ENCODE peak calls at places on chromosomes 2 and 18, in eight cellular contexts. One of them, this sample, is unnamed.

GRCh38 chr2:86396304-86396785 is 44.8 kb upstream of the KDM3A start:
- DNase-seq in thyroid gland: no peak
- DNase-seq in cardiac muscle cell: peak
- DNase-seq in choroid plexus epithelial cell: peak
- DNase-seq in sigmoid colon: no peak
- DNase-seq in brain microvascular endothelial cell: peak
- DNase-seq in AG10803: peak
- DNase-seq in lower lobe of right lung: peak
- DNase-seq in this sample: no peak

GRCh38 chr2:173522356-173522755 is 167.7 kb downstream of the CDCA7 start:
- DNase-seq in thyroid gland: no peak
- DNase-seq in cardiac muscle cell: no peak
- DNase-seq in choroid plexus epithelial cell: no peak
- DNase-seq in sigmoid colon: no peak
- DNase-seq in brain microvascular endothelial cell: no peak
- DNase-seq in AG10803: no peak
- DNase-seq in lower lobe of right lung: no peak
- DNase-seq in this sample: no peak

GRCh38 chr18:73752965-73753364 is 394.7 kb downstream of the FBXO15 start:
- DNase-seq in thyroid gland: no peak
- DNase-seq in cardiac muscle cell: peak
- DNase-seq in choroid plexus epithelial cell: peak
- DNase-seq in sigmoid colon: no peak
- DNase-seq in brain microvascular endothelial cell: no peak
- DNase-seq in AG10803: no peak
- DNase-seq in lower lobe of right lung: no peak
- DNase-seq in this sample: no peak

GRCh38 chr18:26405190-26405781 is 143.1 kb downstream of the KCTD1 start:
- DNase-seq in thyroid gland: peak
- DNase-seq in cardiac muscle cell: peak
- DNase-seq in choroid plexus epithelial cell: peak
- DNase-seq in sigmoid colon: no peak
- DNase-seq in brain microvascular endothelial cell: peak
- DNase-seq in AG10803: peak
- DNase-seq in lower lobe of right lung: no peak
- DNase-seq in this sample: no peak

GRCh38 chr2:192228685-192229084 is 34.0 kb upstream of the TMEFF2 start:
- DNase-seq in thyroid gland: no peak
- DNase-seq in cardiac muscle cell: no peak
- DNase-seq in choroid plexus epithelial cell: no peak
- DNase-seq in sigmoid colon: no peak
- DNase-seq in brain microvascular endothelial cell: no peak
- DNase-seq in AG10803: no peak
- DNase-seq in lower lobe of right lung: no peak
- DNase-seq in this sample: no peak

GRCh38 chr2:181165199-181165868 is 184.9 kb downstream of the UBE2E3 start:
- DNase-seq in thyroid gland: no peak
- DNase-seq in cardiac muscle cell: no peak
- DNase-seq in choroid plexus epithelial cell: no peak
- DNase-seq in sigmoid colon: no peak
- DNase-seq in brain microvascular endothelial cell: no peak
- DNase-seq in AG10803: no peak
- DNase-seq in lower lobe of right lung: no peak
- DNase-seq in this sample: no peak

GRCh38 chr2:61811821-61812220 is 42.0 kb downstream of the FAM161A start:
- DNase-seq in thyroid gland: no peak
- DNase-seq in cardiac muscle cell: peak
- DNase-seq in choroid plexus epithelial cell: peak
- DNase-seq in sigmoid colon: no peak
- DNase-seq in brain microvascular endothelial cell: no peak
- DNase-seq in AG10803: no peak
- DNase-seq in lower lobe of right lung: no peak
- DNase-seq in this sample: no peak

GRCh38 chr2:74952575-74952974 is 5.9 kb upstream of the POLE4 start:
- DNase-seq in thyroid gland: no peak
- DNase-seq in cardiac muscle cell: no peak
- DNase-seq in choroid plexus epithelial cell: peak
- DNase-seq in sigmoid colon: no peak
- DNase-seq in brain microvascular endothelial cell: no peak
- DNase-seq in AG10803: no peak
- DNase-seq in lower lobe of right lung: no peak
- DNase-seq in this sample: no peak

GRCh38 chr2:99856119-99856518 is 286.3 kb downstream of the AFF3 start:
- DNase-seq in thyroid gland: no peak
- DNase-seq in cardiac muscle cell: no peak
- DNase-seq in choroid plexus epithelial cell: no peak
- DNase-seq in sigmoid colon: no peak
- DNase-seq in brain microvascular endothelial cell: no peak
- DNase-seq in AG10803: no peak
- DNase-seq in lower lobe of right lung: no peak
- DNase-seq in this sample: no peak

DNA sequence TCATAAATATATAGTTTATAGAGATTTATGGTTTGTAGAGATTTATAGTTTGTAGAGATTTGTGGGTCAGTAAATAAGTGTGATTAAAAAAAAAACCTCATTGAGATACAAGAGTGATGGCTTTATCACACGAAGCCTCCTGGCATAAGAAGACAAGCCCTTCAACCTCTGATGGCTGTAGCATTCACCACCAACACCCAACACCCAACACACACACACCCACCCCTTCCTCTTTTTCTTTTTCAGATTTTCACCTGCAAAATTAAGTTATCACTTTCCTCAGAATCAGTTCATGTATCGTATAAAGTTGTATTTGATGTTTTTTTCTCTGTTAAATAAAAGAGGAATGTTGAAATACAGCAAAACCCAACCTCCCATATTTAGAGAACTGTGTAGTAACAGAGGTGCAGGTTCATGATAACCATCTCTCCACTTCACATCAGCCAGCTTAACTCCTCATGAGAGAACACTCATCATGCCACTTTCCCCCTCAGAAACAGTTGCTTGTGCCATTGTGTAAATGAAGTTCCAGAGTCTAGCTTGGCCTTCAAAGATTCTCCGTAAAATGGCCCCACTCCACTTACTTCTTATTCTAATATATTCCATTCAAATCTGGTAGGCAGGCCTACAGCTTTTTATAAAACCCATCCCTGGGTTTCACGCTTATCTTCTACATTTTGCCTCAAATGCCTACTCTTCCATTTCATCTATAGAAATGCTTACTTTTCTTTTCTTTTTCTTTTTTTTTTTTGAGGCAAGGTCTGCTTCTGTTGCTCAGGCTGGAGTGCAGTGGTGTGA is 105.9 kb downstream of the SPTBN1 start:
- DNase-seq in thyroid gland: no peak
- DNase-seq in cardiac muscle cell: no peak
- DNase-seq in choroid plexus epithelial cell: no peak
- DNase-seq in sigmoid colon: no peak
- DNase-seq in brain microvascular endothelial cell: no peak
- DNase-seq in AG10803: no peak
- DNase-seq in lower lobe of right lung: no peak
- DNase-seq in this sample: no peak
- H3K4me3 ChIP-seq in thyroid gland: no peak
- H3K4me3 ChIP-seq in cardiac muscle cell: no peak
- H3K4me3 ChIP-seq in choroid plexus epithelial cell: no peak
- H3K4me3 ChIP-seq in sigmoid colon: no peak
- H3K4me3 ChIP-seq in brain microvascular endothelial cell: peak
- H3K4me3 ChIP-seq in AG10803: no peak
- H3K4me3 ChIP-seq in lower lobe of right lung: no peak
- H3K4me3 ChIP-seq in this sample: no peak

DNA sequence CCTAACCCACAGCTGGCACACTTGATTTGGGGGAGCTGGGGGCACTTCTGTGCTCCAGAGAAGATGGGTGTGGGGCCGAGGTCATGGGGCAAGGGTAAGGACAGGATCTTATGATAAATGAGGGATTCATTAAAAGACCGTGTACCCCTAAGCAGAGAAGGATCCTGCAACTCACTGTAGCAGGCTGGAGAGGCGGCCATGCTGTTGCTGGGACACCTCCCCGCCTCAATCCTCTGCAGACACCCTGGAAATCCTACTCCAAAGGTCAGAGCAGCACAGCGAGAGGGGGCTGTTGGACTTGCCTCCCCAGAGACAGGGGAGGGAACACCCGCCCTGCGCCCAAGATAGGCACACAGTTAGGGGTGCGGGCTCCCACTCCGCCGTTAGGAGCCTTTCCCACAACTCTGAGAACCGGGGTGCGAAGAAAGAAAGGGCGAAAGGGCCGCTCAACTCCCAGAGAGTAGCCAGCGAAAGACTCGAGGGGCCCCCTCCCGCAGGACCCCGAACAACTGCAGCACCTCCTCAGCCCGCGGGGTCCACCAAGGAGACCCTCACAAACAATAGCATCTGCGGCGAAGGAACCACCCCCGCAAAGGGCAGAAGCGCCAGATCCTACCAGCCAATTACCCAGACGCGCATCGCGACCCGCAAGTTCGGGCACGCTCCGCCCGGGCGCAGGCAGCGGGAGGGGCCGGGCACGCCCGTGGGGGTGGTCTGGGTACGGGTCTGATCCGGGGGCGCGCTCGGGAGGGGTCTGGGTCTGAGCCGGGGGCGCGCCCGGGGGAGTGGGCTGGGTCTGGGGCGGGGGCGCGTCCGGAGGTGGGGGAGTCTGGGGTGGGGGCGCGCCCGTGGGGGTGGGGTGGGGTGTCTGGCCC is 1.3 kb downstream of the PARD6G start:
- DNase-seq in thyroid gland: peak
- DNase-seq in cardiac muscle cell: no peak
- DNase-seq in choroid plexus epithelial cell: no peak
- DNase-seq in sigmoid colon: no peak
- DNase-seq in brain microvascular endothelial cell: no peak
- DNase-seq in AG10803: no peak
- DNase-seq in lower lobe of right lung: no peak
- DNase-seq in this sample: no peak
- H3K4me3 ChIP-seq in thyroid gland: no peak
- H3K4me3 ChIP-seq in cardiac muscle cell: peak
- H3K4me3 ChIP-seq in choroid plexus epithelial cell: peak
- H3K4me3 ChIP-seq in sigmoid colon: peak
- H3K4me3 ChIP-seq in brain microvascular endothelial cell: peak
- H3K4me3 ChIP-seq in AG10803: peak
- H3K4me3 ChIP-seq in lower lobe of right lung: peak
- H3K4me3 ChIP-seq in this sample: peak

GRCh38 chr2:96507957-96508520 is 2.9 kb upstream of the NEURL3 start:
- DNase-seq in thyroid gland: peak
- DNase-seq in cardiac muscle cell: peak
- DNase-seq in choroid plexus epithelial cell: peak
- DNase-seq in sigmoid colon: peak
- DNase-seq in brain microvascular endothelial cell: peak
- DNase-seq in AG10803: peak
- DNase-seq in lower lobe of right lung: peak
- DNase-seq in this sample: no peak
- H3K4me3 ChIP-seq in thyroid gland: no peak
- H3K4me3 ChIP-seq in cardiac muscle cell: no peak
- H3K4me3 ChIP-seq in choroid plexus epithelial cell: peak
- H3K4me3 ChIP-seq in sigmoid colon: peak
- H3K4me3 ChIP-seq in brain microvascular endothelial cell: peak
- H3K4me3 ChIP-seq in AG10803: peak
- H3K4me3 ChIP-seq in lower lobe of right lung: peak
- H3K4me3 ChIP-seq in this sample: no peak

DNA sequence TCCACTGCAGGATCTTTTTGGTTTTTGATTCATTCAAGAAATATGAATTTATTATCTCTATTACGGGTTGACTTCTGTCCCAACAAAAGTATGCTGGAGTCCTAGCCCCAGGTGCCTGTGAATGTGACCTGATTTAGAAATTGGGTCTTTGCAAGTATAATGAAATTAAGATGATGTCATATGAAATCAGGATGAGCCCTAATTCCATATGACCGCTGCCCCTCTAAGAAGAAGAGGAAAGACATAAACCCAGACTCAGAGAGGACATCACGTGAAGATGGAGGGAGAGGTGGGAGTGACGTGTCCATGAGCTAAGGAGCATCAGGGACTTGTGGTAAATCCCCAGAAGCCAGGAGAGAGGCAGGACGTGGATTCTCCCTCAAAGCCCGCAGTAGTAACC is 287.1 kb downstream of the LPIN1 start:
- DNase-seq in thyroid gland: no peak
- DNase-seq in cardiac muscle cell: no peak
- DNase-seq in choroid plexus epithelial cell: no peak
- DNase-seq in sigmoid colon: no peak
- DNase-seq in brain microvascular endothelial cell: no peak
- DNase-seq in AG10803: no peak
- DNase-seq in lower lobe of right lung: no peak
- DNase-seq in this sample: no peak
- H3K4me3 ChIP-seq in thyroid gland: no peak
- H3K4me3 ChIP-seq in cardiac muscle cell: no peak
- H3K4me3 ChIP-seq in choroid plexus epithelial cell: no peak
- H3K4me3 ChIP-seq in sigmoid colon: no peak
- H3K4me3 ChIP-seq in brain microvascular endothelial cell: no peak
- H3K4me3 ChIP-seq in AG10803: no peak
- H3K4me3 ChIP-seq in lower lobe of right lung: no peak
- H3K4me3 ChIP-seq in this sample: no peak

DNA sequence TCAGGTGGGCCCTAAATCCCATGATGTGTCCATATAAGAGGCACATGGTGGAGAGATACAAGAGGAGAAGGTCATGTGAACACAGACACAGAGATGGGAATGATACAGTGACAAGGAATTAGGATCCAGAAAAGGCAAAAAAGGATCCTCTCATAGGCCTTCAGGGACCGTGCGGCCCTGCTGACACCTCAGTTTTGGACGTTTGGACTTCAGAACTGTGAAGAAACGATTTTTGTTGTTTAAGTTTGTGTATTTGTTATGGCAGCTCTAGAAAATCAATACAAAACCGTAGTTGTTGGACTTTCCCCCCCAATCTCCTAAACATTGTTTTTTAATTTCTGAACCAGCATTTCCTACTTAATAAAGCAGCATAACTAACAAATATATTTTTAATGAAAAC is 863.4 kb downstream of the MBD2 start:
- DNase-seq in thyroid gland: no peak
- DNase-seq in cardiac muscle cell: no peak
- DNase-seq in choroid plexus epithelial cell: no peak
- DNase-seq in sigmoid colon: no peak
- DNase-seq in brain microvascular endothelial cell: no peak
- DNase-seq in AG10803: no peak
- DNase-seq in lower lobe of right lung: no peak
- DNase-seq in this sample: no peak
- H3K4me3 ChIP-seq in thyroid gland: no peak
- H3K4me3 ChIP-seq in cardiac muscle cell: no peak
- H3K4me3 ChIP-seq in choroid plexus epithelial cell: no peak
- H3K4me3 ChIP-seq in sigmoid colon: no peak
- H3K4me3 ChIP-seq in brain microvascular endothelial cell: no peak
- H3K4me3 ChIP-seq in AG10803: no peak
- H3K4me3 ChIP-seq in lower lobe of right lung: no peak
- H3K4me3 ChIP-seq in this sample: no peak

This sample was measured in iPS DF 6.9.